ENCODE peak calls at places on chromosome 16, in six cellular contexts. One of them, this sample, is unnamed.

GRCh38 chr16:85574672-85575475 is 38.2 kb upstream of the GSE1 start:
- DNase-seq in WERI-Rb-1: peak
- DNase-seq in heart left ventricle: no peak
- DNase-seq in left ventricle myocardium inferior: no peak
- DNase-seq in AG09309: no peak
- DNase-seq in cardiac muscle cell: no peak
- DNase-seq in this sample: no peak

GRCh38 chr16:20647736-20648135 is 49.7 kb downstream of the ACSM1 start:
- DNase-seq in WERI-Rb-1: no peak
- DNase-seq in heart left ventricle: no peak
- DNase-seq in left ventricle myocardium inferior: no peak
- DNase-seq in AG09309: no peak
- DNase-seq in cardiac muscle cell: no peak
- DNase-seq in this sample: no peak

GRCh38 chr16:87470332-87470731 is 22.5 kb downstream of the ZCCHC14 start:
- DNase-seq in WERI-Rb-1: peak
- DNase-seq in heart left ventricle: no peak
- DNase-seq in left ventricle myocardium inferior: no peak
- DNase-seq in AG09309: no peak
- DNase-seq in cardiac muscle cell: no peak
- DNase-seq in this sample: no peak

GRCh38 chr16:89922884-89923639 is at the start of gene TUBB3:
- DNase-seq in WERI-Rb-1: peak
- DNase-seq in heart left ventricle: peak
- DNase-seq in left ventricle myocardium inferior: peak
- DNase-seq in AG09309: no peak
- DNase-seq in cardiac muscle cell: peak
- DNase-seq in this sample: no peak

GRCh38 chr16:11601425-11601824 is 14.7 kb upstream of the LITAF start:
- DNase-seq in WERI-Rb-1: no peak
- DNase-seq in heart left ventricle: no peak
- DNase-seq in left ventricle myocardium inferior: no peak
- DNase-seq in AG09309: no peak
- DNase-seq in cardiac muscle cell: no peak
- DNase-seq in this sample: no peak

GRCh38 chr16:27526169-27526568 is 23.5 kb downstream of the GTF3C1 start:
- DNase-seq in WERI-Rb-1: no peak
- DNase-seq in heart left ventricle: peak
- DNase-seq in left ventricle myocardium inferior: peak
- DNase-seq in AG09309: no peak
- DNase-seq in cardiac muscle cell: peak
- DNase-seq in this sample: no peak

GRCh38 chr16:51756447-51757123 is 605.5 kb upstream of the SALL1 start:
- DNase-seq in WERI-Rb-1: peak
- DNase-seq in heart left ventricle: no peak
- DNase-seq in left ventricle myocardium inferior: no peak
- DNase-seq in AG09309: no peak
- DNase-seq in cardiac muscle cell: no peak
- DNase-seq in this sample: no peak

GRCh38 chr16:27690604-27691003 is 140.7 kb downstream of the KATNIP start:
- DNase-seq in WERI-Rb-1: peak
- DNase-seq in heart left ventricle: no peak
- DNase-seq in left ventricle myocardium inferior: no peak
- DNase-seq in AG09309: no peak
- DNase-seq in cardiac muscle cell: peak
- DNase-seq in this sample: no peak

GRCh38 chr16:74045539-74045938 is 251.1 kb upstream of the PSMD7 start:
- DNase-seq in WERI-Rb-1: no peak
- DNase-seq in heart left ventricle: no peak
- DNase-seq in left ventricle myocardium inferior: no peak
- DNase-seq in AG09309: no peak
- DNase-seq in cardiac muscle cell: no peak
- DNase-seq in this sample: no peak

GRCh38 chr16:10569629-10570028 is 10.8 kb downstream of the EMP2 start:
- DNase-seq in WERI-Rb-1: no peak
- DNase-seq in heart left ventricle: peak
- DNase-seq in left ventricle myocardium inferior: no peak
- DNase-seq in AG09309: no peak
- DNase-seq in cardiac muscle cell: no peak
- DNase-seq in this sample: no peak

GRCh38 chr16:70481929-70482536 is 27.6 kb downstream of the FCSK start:
- DNase-seq in WERI-Rb-1: no peak
- DNase-seq in heart left ventricle: no peak
- DNase-seq in left ventricle myocardium inferior: no peak
- DNase-seq in AG09309: peak
- DNase-seq in cardiac muscle cell: no peak
- DNase-seq in this sample: peak

GRCh38 chr16:54128629-54129230 is 157.9 kb downstream of the IRX3 start:
- DNase-seq in WERI-Rb-1: no peak
- DNase-seq in heart left ventricle: no peak
- DNase-seq in left ventricle myocardium inferior: no peak
- DNase-seq in AG09309: no peak
- DNase-seq in cardiac muscle cell: no peak
- DNase-seq in this sample: no peak

GRCh38 chr16:31367875-31368274 is 12.9 kb downstream of the ITGAX start:
- DNase-seq in WERI-Rb-1: no peak
- DNase-seq in heart left ventricle: no peak
- DNase-seq in left ventricle myocardium inferior: no peak
- DNase-seq in AG09309: no peak
- DNase-seq in cardiac muscle cell: no peak
- DNase-seq in this sample: no peak

GRCh38 chr16:46673320-46674013 is 15.5 kb downstream of the VPS35 start:
- DNase-seq in WERI-Rb-1: peak
- DNase-seq in heart left ventricle: peak
- DNase-seq in left ventricle myocardium inferior: no peak
- DNase-seq in AG09309: no peak
- DNase-seq in cardiac muscle cell: peak
- DNase-seq in this sample: no peak

GRCh38 chr16:19753815-19754643 is 36.0 kb downstream of the IQCK start:
- DNase-seq in WERI-Rb-1: no peak
- DNase-seq in heart left ventricle: no peak
- DNase-seq in left ventricle myocardium inferior: no peak
- DNase-seq in AG09309: peak
- DNase-seq in cardiac muscle cell: peak
- DNase-seq in this sample: no peak

GRCh38 chr16:49602201-49603041 is 228.8 kb downstream of the C16orf78 start:
- DNase-seq in WERI-Rb-1: no peak
- DNase-seq in heart left ventricle: no peak
- DNase-seq in left ventricle myocardium inferior: no peak
- DNase-seq in AG09309: no peak
- DNase-seq in cardiac muscle cell: no peak
- DNase-seq in this sample: no peak

GRCh38 chr16:27245276-27246231 is 23.0 kb downstream of the NSMCE1 start:
- DNase-seq in WERI-Rb-1: no peak
- DNase-seq in heart left ventricle: peak
- DNase-seq in left ventricle myocardium inferior: no peak
- DNase-seq in AG09309: no peak
- DNase-seq in cardiac muscle cell: peak
- DNase-seq in this sample: peak

GRCh38 chr16:67397451-67397801 is 4.1 kb upstream of the TPPP3 start:
- DNase-seq in WERI-Rb-1: no peak
- DNase-seq in heart left ventricle: peak
- DNase-seq in left ventricle myocardium inferior: peak
- DNase-seq in AG09309: no peak
- DNase-seq in cardiac muscle cell: no peak
- DNase-seq in this sample: no peak

GRCh38 chr16:35148748-35149147 is 1689.3 kb downstream of the TP53TG3F start:
- DNase-seq in WERI-Rb-1: no peak
- DNase-seq in heart left ventricle: no peak
- DNase-seq in left ventricle myocardium inferior: no peak
- DNase-seq in AG09309: no peak
- DNase-seq in cardiac muscle cell: no peak
- DNase-seq in this sample: no peak

GRCh38 chr16:65524997-65525396 is 403.1 kb upstream of the CDH11 start:
- DNase-seq in WERI-Rb-1: no peak
- DNase-seq in heart left ventricle: peak
- DNase-seq in left ventricle myocardium inferior: no peak
- DNase-seq in AG09309: no peak
- DNase-seq in cardiac muscle cell: peak
- DNase-seq in this sample: peak

GRCh38 chr16:65523258-65523950 is 401.5 kb upstream of the CDH11 start:
- DNase-seq in WERI-Rb-1: no peak
- DNase-seq in heart left ventricle: no peak
- DNase-seq in left ventricle myocardium inferior: no peak
- DNase-seq in AG09309: no peak
- DNase-seq in cardiac muscle cell: no peak
- DNase-seq in this sample: no peak

GRCh38 chr16:65524231-65524630 is 402.4 kb upstream of the CDH11 start:
- DNase-seq in WERI-Rb-1: no peak
- DNase-seq in heart left ventricle: no peak
- DNase-seq in left ventricle myocardium inferior: no peak
- DNase-seq in AG09309: no peak
- DNase-seq in cardiac muscle cell: no peak
- DNase-seq in this sample: no peak

GRCh38 chr16:65522412-65522811 is 400.5 kb upstream of the CDH11 start:
- DNase-seq in WERI-Rb-1: no peak
- DNase-seq in heart left ventricle: no peak
- DNase-seq in left ventricle myocardium inferior: no peak
- DNase-seq in AG09309: no peak
- DNase-seq in cardiac muscle cell: no peak
- DNase-seq in this sample: no peak

DNA sequence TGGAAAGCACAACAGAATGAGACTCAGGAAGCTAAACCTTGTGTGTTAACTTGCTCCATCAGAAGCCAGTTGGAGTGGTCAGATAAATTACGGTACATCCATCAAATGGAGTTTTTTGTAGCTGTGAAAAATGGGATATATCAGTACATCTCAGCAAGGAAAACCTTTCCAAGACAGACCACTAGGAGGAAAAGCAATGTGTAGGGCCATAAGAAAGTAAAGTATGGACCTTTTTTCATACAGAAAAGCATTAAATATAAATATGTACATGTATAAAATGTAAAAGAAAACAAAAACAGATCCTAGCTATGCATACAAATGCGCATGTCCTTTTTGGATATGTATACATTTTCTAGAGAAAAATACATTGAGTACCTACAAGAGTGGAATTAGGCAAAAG is 403.9 kb upstream of the CDH11 start:
- DNase-seq in WERI-Rb-1: no peak
- DNase-seq in heart left ventricle: no peak
- DNase-seq in left ventricle myocardium inferior: no peak
- DNase-seq in AG09309: no peak
- DNase-seq in cardiac muscle cell: no peak
- DNase-seq in this sample: no peak
- TF ChIP-seq CTCF in WERI-Rb-1: no peak
- TF ChIP-seq CTCF in heart left ventricle: no peak
- TF ChIP-seq CTCF in left ventricle myocardium inferior: no peak
- TF ChIP-seq CTCF in AG09309: no peak
- TF ChIP-seq CTCF in cardiac muscle cell: peak
- TF ChIP-seq CTCF in this sample: no peak

GRCh38 chr16:911604-912321 is 59.0 kb downstream of the LMF1 start:
- DNase-seq in WERI-Rb-1: no peak
- DNase-seq in heart left ventricle: no peak
- DNase-seq in left ventricle myocardium inferior: no peak
- DNase-seq in AG09309: no peak
- DNase-seq in cardiac muscle cell: no peak
- DNase-seq in this sample: no peak

GRCh38 chr16:912684-913613 is 57.8 kb downstream of the LMF1 start:
- DNase-seq in WERI-Rb-1: no peak
- DNase-seq in heart left ventricle: no peak
- DNase-seq in left ventricle myocardium inferior: no peak
- DNase-seq in AG09309: no peak
- DNase-seq in cardiac muscle cell: no peak
- DNase-seq in this sample: no peak

GRCh38 chr16:911101-911500 is 59.7 kb downstream of the LMF1 start:
- DNase-seq in WERI-Rb-1: no peak
- DNase-seq in heart left ventricle: no peak
- DNase-seq in left ventricle myocardium inferior: no peak
- DNase-seq in AG09309: no peak
- DNase-seq in cardiac muscle cell: no peak
- DNase-seq in this sample: no peak

GRCh38 chr16:913817-914440 is 56.9 kb downstream of the LMF1 start:
- DNase-seq in WERI-Rb-1: no peak
- DNase-seq in heart left ventricle: no peak
- DNase-seq in left ventricle myocardium inferior: no peak
- DNase-seq in AG09309: no peak
- DNase-seq in cardiac muscle cell: no peak
- DNase-seq in this sample: no peak

GRCh38 chr16:912322-912683 is 58.5 kb downstream of the LMF1 start:
- DNase-seq in WERI-Rb-1: no peak
- DNase-seq in heart left ventricle: no peak
- DNase-seq in left ventricle myocardium inferior: no peak
- DNase-seq in AG09309: no peak
- DNase-seq in cardiac muscle cell: no peak
- DNase-seq in this sample: no peak
- H3K4me3 ChIP-seq in WERI-Rb-1: no peak
- H3K4me3 ChIP-seq in heart left ventricle: no peak
- H3K4me3 ChIP-seq in left ventricle myocardium inferior: no peak
- H3K4me3 ChIP-seq in AG09309: no peak
- H3K4me3 ChIP-seq in cardiac muscle cell: no peak
- H3K4me3 ChIP-seq in this sample: no peak

GRCh38 chr16:56669840-56670639 is 426 bp downstream of the MT1H start:
- DNase-seq in WERI-Rb-1: no peak
- DNase-seq in heart left ventricle: no peak
- DNase-seq in left ventricle myocardium inferior: no peak
- DNase-seq in AG09309: no peak
- DNase-seq in cardiac muscle cell: no peak
- DNase-seq in this sample: no peak

GRCh38 chr16:56662357-56663354 is 4.9 kb downstream of the MT1F start:
- DNase-seq in WERI-Rb-1: no peak
- DNase-seq in heart left ventricle: no peak
- DNase-seq in left ventricle myocardium inferior: no peak
- DNase-seq in AG09309: no peak
- DNase-seq in cardiac muscle cell: no peak
- DNase-seq in this sample: no peak

GRCh38 chr16:56669005-56669839 is at the start of gene MT1H:
- DNase-seq in WERI-Rb-1: no peak
- DNase-seq in heart left ventricle: no peak
- DNase-seq in left ventricle myocardium inferior: no peak
- DNase-seq in AG09309: no peak
- DNase-seq in cardiac muscle cell: no peak
- DNase-seq in this sample: no peak

GRCh38 chr16:56667581-56668571 is at the start of gene MT1G:
- DNase-seq in WERI-Rb-1: no peak
- DNase-seq in heart left ventricle: peak
- DNase-seq in left ventricle myocardium inferior: peak
- DNase-seq in AG09309: no peak
- DNase-seq in cardiac muscle cell: peak
- DNase-seq in this sample: no peak

DNA sequence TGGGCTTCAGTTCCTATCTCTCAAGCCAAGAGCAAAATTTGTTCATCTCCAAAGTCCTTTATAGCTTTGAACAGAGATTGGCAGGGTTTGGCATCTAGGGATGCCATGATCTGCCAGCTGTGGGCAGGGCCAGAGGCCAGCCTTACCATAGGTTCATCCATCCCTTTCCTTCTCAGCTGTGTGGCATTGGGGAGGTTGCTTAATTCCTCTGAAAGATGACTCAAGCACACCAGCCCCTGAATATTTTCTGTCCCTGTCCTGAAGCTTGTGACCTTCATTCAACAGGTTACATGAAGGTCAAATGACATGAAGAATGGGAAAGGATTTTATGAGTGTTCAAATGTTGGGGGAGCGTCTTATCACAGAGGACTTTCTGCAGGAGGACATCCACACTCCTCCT is 3.4 kb downstream of the MT1G start:
- DNase-seq in WERI-Rb-1: no peak
- DNase-seq in heart left ventricle: no peak
- DNase-seq in left ventricle myocardium inferior: no peak
- DNase-seq in AG09309: no peak
- DNase-seq in cardiac muscle cell: no peak
- DNase-seq in this sample: no peak
- TF ChIP-seq CTCF in WERI-Rb-1: no peak
- TF ChIP-seq CTCF in heart left ventricle: no peak
- TF ChIP-seq CTCF in left ventricle myocardium inferior: no peak
- TF ChIP-seq CTCF in AG09309: no peak
- TF ChIP-seq CTCF in cardiac muscle cell: no peak
- TF ChIP-seq CTCF in this sample: no peak

GRCh38 chr16:14193316-14193871 is 122.3 kb downstream of the MRTFB start:
- DNase-seq in WERI-Rb-1: no peak
- DNase-seq in heart left ventricle: no peak
- DNase-seq in left ventricle myocardium inferior: no peak
- DNase-seq in AG09309: no peak
- DNase-seq in cardiac muscle cell: no peak
- DNase-seq in this sample: no peak
- H3K4me3 ChIP-seq in WERI-Rb-1: no peak
- H3K4me3 ChIP-seq in heart left ventricle: no peak
- H3K4me3 ChIP-seq in left ventricle myocardium inferior: peak
- H3K4me3 ChIP-seq in AG09309: no peak
- H3K4me3 ChIP-seq in cardiac muscle cell: no peak
- H3K4me3 ChIP-seq in this sample: no peak